ENCODE peak calls at places on chromosome 15, in ten cellular contexts. Q is heart left ventricle, M is breast epithelium, S is adrenal gland, R is ovary, H is tibial nerve, I is Peyer's patch, K is suprapubic skin, Y is spleen, D is esophagus squamous epithelium. F is an unnamed sample. For H3K27me3, the result is how much of the 10 kb centered on the place peaks cover.

GRCh38 chr15:81304226-81304625 is 19.7 kb downstream of the STARD5 start:
- DNase-seq in Q (peak), M (no peak), S (no peak), R (no peak), H (peak), I (peak), K (no peak), Y (no peak), D (no peak), F (no peak)

GRCh38 chr15:53171571-53171970 is 381.4 kb upstream of the ONECUT1 start:
- DNase-seq in Q (no peak), M (no peak), S (no peak), R (no peak), H (no peak), I (no peak), K (no peak), Y (no peak), D (no peak), F (no peak)

GRCh38 chr15:89898628-89899302 is 5.0 kb upstream of the AP3S2 start:
- DNase-seq in Q (no peak), M (no peak), S (peak), R (no peak), H (no peak), I (peak), K (no peak), Y (no peak), D (no peak), F (peak)

GRCh38 chr15:38144921-38145320 is 107.7 kb upstream of the SPRED1 start:
- DNase-seq in Q (no peak), M (no peak), S (no peak), R (no peak), H (no peak), I (no peak), K (no peak), Y (no peak), D (no peak), F (no peak)

GRCh38 chr15:60912984-60913697 is 316.0 kb downstream of the RORA start:
- DNase-seq in Q (no peak), M (no peak), S (no peak), R (no peak), H (no peak), I (no peak), K (no peak), Y (no peak), D (no peak), F (peak)

GRCh38 chr15:31573759-31574158 is 247.1 kb downstream of the KLF13 start:
- DNase-seq in Q (no peak), M (no peak), S (no peak), R (no peak), H (no peak), I (no peak), K (no peak), Y (no peak), D (no peak), F (no peak)

GRCh38 chr15:77066961-77067690 is 3.8 kb downstream of the TSPAN3 start:
- DNase-seq in Q (no peak), M (no peak), S (no peak), R (no peak), H (no peak), I (no peak), K (no peak), Y (no peak), D (no peak), F (peak)

GRCh38 chr15:60634815-60635214 is 155.9 kb upstream of the ICE2 start:
- DNase-seq in Q (no peak), M (no peak), S (no peak), R (no peak), H (no peak), I (peak), K (no peak), Y (peak), D (no peak), F (no peak)

GRCh38 chr15:79296583-79296982 is 14.1 kb downstream of the ANKRD34C start:
- DNase-seq in Q (no peak), M (no peak), S (no peak), R (no peak), H (no peak), I (no peak), K (no peak), Y (no peak), D (no peak), F (no peak)

GRCh38 chr15:36591534-36592411 is 12.3 kb downstream of the CDIN1 start:
- DNase-seq in Q (peak), M (no peak), S (no peak), R (no peak), H (no peak), I (no peak), K (no peak), Y (no peak), D (no peak), F (no peak)

GRCh38 chr15:38678291-38678690 is 113.7 kb upstream of the RASGRP1 start:
- DNase-seq in Q (no peak), M (no peak), S (no peak), R (no peak), H (no peak), I (no peak), K (no peak), Y (no peak), D (no peak), F (no peak)

GRCh38 chr15:101528917-101529299 is 39.4 kb upstream of the PCSK6 start:
- DNase-seq in Q (no peak), M (no peak), S (no peak), R (no peak), H (no peak), I (no peak), K (no peak), Y (no peak), D (no peak), F (no peak)

GRCh38 chr15:95287774-95288173 is 1042.7 kb upstream of the NR2F2 start:
- DNase-seq in Q (no peak), M (no peak), S (no peak), R (peak), H (no peak), I (no peak), K (no peak), Y (no peak), D (no peak), F (no peak)

GRCh38 chr15:31172606-31173005 is 71.1 kb upstream of the TRPM1 start:
- DNase-seq in Q (no peak), M (no peak), S (no peak), R (no peak), H (no peak), I (no peak), K (no peak), Y (no peak), D (no peak), F (no peak)

GRCh38 chr15:42349178-42349577 is 10.1 kb upstream of the CAPN3 start:
- DNase-seq in Q (no peak), M (no peak), S (no peak), R (no peak), H (no peak), I (no peak), K (no peak), Y (no peak), D (no peak), F (no peak)

GRCh38 chr15:73328986-73329385 is 39.8 kb downstream of the HCN4 start:
- DNase-seq in Q (no peak), M (no peak), S (no peak), R (no peak), H (no peak), I (no peak), K (no peak), Y (peak), D (no peak), F (no peak)
- H3K27me3 ChIP-seq in Q (under half), M (under half), S (under half), R (under half), H (under half), I (under half), K (under half), Y (under half), D (under half), F (under half)

DNA sequence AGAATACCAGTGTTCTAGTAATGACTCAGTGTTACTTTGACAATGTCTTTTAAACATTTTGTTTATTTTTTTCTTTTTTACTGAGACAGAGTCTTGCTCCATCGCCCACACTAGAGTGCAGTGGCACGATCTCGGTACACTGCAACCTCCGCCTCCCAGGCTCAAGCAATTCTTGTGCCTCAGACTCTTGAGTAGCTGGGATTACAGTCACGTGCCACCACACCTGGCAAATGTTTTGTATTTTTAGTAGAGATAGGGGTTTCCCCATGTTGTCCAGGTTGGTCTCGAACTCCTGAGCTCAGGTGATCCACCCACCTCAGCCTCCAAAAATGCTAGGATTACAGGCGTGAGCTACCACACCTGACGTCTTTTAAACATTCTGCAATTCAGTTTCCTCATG is 15.7 kb downstream of the AQR start:
- DNase-seq in Q (no peak), M (no peak), S (no peak), R (no peak), H (no peak), I (no peak), K (no peak), Y (no peak), D (no peak), F (no peak)
- TF ChIP-seq POLR2A in Q (no peak), M (no peak), S (no peak), R (no peak), H (no peak), I (no peak), K (no peak), Y (no peak), D (no peak), F (no peak)

DNA sequence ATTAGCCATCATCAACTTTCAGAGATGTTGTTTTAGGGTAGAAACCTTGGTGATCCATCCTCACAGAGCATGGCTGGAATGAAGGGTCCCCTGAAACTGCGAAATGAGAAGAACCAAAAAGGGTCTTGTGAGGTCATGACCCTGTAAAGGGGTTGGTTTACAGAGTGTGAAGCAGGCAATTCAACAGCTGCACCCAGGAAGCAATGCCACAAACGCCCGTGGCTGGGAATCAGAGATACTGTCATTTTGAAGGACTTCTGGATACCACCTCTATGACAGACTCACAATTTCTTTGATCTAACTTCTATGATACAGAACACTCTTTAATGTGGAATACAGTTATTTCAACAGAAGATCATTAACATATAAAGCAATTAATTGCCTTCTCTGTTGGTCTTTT is 79.1 kb downstream of the GREM1 start:
- DNase-seq in Q (no peak), M (no peak), S (no peak), R (no peak), H (no peak), I (no peak), K (no peak), Y (no peak), D (no peak), F (no peak)
- TF ChIP-seq CTCF in Q (no peak), M (no peak), S (no peak), R (no peak), H (no peak), I (no peak), K (no peak), Y (no peak), D (no peak), F (no peak)

DNA sequence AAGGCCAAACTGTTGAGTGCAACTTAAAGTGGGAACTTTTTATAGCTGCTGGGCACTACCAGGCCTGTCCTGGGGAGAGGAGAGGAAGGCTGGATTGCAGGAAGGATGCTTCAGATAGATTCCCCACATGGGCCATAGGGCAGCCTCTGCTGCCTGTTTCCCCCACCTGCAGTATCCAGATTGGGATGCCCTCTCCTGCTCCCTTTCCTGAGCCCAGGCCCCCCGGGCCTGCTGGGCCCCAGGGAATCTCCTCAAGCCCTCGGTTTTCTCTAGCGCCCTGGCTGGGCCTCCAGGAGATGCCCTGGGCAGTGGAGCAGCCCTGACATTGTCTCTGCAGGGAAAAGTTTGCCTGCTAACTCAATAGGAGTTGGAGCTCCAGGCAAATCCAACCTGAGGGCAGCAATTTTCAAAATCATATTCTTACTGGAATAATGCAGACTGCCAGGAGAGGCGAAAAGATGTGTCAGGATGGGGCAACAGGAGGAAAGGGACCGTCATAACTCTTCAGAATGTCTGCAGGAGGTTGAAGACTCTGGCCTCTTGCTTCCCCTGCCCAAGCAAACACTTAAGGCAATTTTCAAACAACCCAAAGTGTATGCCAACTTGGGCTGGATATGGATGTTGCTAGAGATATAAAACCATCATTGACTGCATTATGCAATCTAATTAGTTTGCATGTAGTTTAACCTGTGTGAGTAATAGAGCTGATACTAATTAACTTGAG is 4.4 kb downstream of the NR2F2 start:
- DNase-seq in Q (no peak), M (no peak), S (peak), R (no peak), H (no peak), I (no peak), K (no peak), Y (no peak), D (no peak), F (no peak)
- H3K27me3 ChIP-seq in Q (under half), M (under half), S (under half), R (under half), H (under half), I (under half), K (under half), Y (half or more), D (under half), F (under half)

DNA sequence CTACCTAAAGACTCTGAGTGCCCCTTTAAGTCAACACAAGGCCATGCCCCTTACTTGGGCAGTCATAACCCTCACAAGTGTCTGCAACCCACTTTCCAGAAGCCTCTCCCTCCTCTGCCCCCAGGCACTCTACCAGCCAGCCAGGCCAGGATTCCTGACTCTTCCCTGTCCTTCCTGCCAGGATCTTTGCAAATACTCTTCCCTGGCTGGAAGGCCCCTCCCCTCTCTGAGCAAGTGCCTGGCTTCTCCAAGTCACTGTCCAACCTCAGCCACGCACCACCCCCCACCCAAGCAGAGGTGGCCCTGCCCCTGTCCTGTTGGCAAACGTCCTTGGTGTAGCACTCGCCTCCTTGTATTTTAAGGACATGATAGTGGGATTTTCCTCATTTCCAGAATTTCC is 54.7 kb upstream of the USP3 start:
- DNase-seq in Q (no peak), M (peak), S (no peak), R (no peak), H (no peak), I (no peak), K (no peak), Y (no peak), D (no peak), F (no peak)
- TF ChIP-seq POLR2A in Q (no peak), M (no peak), S (no peak), R (no peak), H (no peak), I (no peak), K (no peak), Y (no peak), D (no peak), F (no peak)

DNA sequence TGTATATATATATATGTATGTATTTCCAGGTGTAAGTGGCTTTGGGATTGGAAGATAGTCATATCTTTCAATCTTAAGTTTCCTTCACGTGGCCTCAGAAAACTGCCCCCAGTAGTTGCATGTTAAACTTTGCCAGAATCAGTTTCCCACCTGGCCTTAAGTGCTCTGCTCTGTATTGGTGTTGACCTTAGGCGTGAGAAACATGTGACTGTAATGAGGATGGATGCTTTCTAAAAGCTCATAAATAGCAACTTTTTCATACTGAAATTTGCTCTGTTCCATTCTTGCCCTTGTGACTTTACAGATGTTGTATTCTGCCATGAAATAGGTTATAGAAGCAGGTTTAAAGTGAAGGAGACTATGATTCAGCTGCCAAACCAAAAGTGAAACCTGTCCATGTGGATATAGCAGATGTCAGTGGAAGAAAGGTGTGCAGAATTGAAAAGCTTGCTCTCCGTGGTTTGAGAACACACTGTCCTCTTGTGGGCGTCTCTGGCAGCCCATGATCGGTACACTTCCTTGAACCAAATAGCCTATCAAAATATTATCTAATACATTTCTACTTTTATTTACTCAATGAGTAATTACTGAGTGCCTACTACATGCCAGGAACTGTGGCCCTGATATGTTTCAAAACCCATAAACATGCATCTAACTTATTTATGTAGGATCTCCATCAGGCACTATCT is 15.8 kb downstream of the SCG5 start:
- DNase-seq in Q (no peak), M (no peak), S (no peak), R (no peak), H (no peak), I (no peak), K (no peak), Y (no peak), D (no peak), F (peak)
- TF ChIP-seq CTCF in Q (no peak), M (no peak), S (no peak), R (no peak), H (no peak), I (peak), K (no peak), Y (no peak), D (peak), F (peak)

GRCh38 chr15:83282141-83282540 is 2.3 kb downstream of the BNC1 start:
- DNase-seq in Q (no peak), M (no peak), S (no peak), R (no peak), H (no peak), I (no peak), K (no peak), Y (no peak), D (no peak), F (no peak)
- H3K27me3 ChIP-seq in Q (under half), M (under half), S (half or more), R (under half), H (under half), I (under half), K (under half), Y (half or more), D (under half), F (under half)

F was measured in body of pancreas.